ENCODE peak calls at places on chromosomes 2 and 18, in eight cellular contexts. K, O, R, D, V, G, A and Y are unnamed samples.

GRCh38 chr2:22995576-22995975 is 389.4 kb upstream of the KLHL29 start:
- DNase-seq in K (peak), O (no peak), R (no peak), D (no peak), V (no peak), G (no peak), A (no peak), Y (no peak)

GRCh38 chr2:240509667-240510512 is 47.9 kb downstream of the ANKMY1 start:
- DNase-seq in K (no peak), O (no peak), R (no peak), D (no peak), V (no peak), G (no peak), A (no peak), Y (no peak)

GRCh38 chr2:239603411-239604356 is 202.9 kb upstream of the HDAC4 start:
- DNase-seq in K (no peak), O (no peak), R (no peak), D (no peak), V (no peak), G (no peak), A (no peak), Y (no peak)

GRCh38 chr18:37299471-37300304 is 265.9 kb downstream of the CELF4 start:
- DNase-seq in K (peak), O (no peak), R (peak), D (peak), V (peak), G (no peak), A (peak), Y (no peak)

GRCh38 chr2:170818294-170819104 is 1.8 kb downstream of the GAD1 start:
- DNase-seq in K (no peak), O (no peak), R (no peak), D (no peak), V (no peak), G (no peak), A (no peak), Y (no peak)

GRCh38 chr2:147382322-147382948 is 462.4 kb upstream of the ACVR2A start:
- DNase-seq in K (no peak), O (no peak), R (no peak), D (no peak), V (no peak), G (no peak), A (no peak), Y (no peak)

GRCh38 chr2:217795706-217796465 is 206.9 kb downstream of the TNS1 start:
- DNase-seq in K (peak), O (no peak), R (no peak), D (no peak), V (no peak), G (no peak), A (no peak), Y (no peak)

GRCh38 chr2:238380785-238381184 is 45.9 kb upstream of the ASB1 start:
- DNase-seq in K (peak), O (no peak), R (no peak), D (peak), V (no peak), G (no peak), A (peak), Y (no peak)

GRCh38 chr2:15965564-15966019 is 25.2 kb downstream of the MYCN start:
- DNase-seq in K (no peak), O (no peak), R (no peak), D (no peak), V (no peak), G (no peak), A (peak), Y (no peak)

GRCh38 chr2:178194600-178195389 is 483 bp downstream of the OSBPL6 start:
- DNase-seq in K (peak), O (no peak), R (peak), D (peak), V (no peak), G (peak), A (peak), Y (no peak)

GRCh38 chr2:59529738-59530137 is 1023.7 kb downstream of the BCL11A start:
- DNase-seq in K (no peak), O (no peak), R (no peak), D (no peak), V (no peak), G (no peak), A (no peak), Y (no peak)

GRCh38 chr18:42306208-42306980 is 351.4 kb downstream of the PIK3C3 start:
- DNase-seq in K (peak), O (no peak), R (no peak), D (no peak), V (no peak), G (no peak), A (no peak), Y (no peak)

GRCh38 chr2:118185210-118186109 is 97.2 kb downstream of the INSIG2 start:
- DNase-seq in K (peak), O (peak), R (peak), D (peak), V (no peak), G (peak), A (peak), Y (no peak)

GRCh38 chr2:220664272-220665107 is 907.6 kb downstream of the EPHA4 start:
- DNase-seq in K (no peak), O (no peak), R (no peak), D (no peak), V (no peak), G (no peak), A (no peak), Y (no peak)

GRCh38 chr2:26653207-26654060 is 12.3 kb upstream of the CIB4 start:
- DNase-seq in K (no peak), O (no peak), R (no peak), D (no peak), V (no peak), G (no peak), A (no peak), Y (no peak)

GRCh38 chr2:3312576-3313345 is 64.9 kb downstream of the EIPR1 start:
- DNase-seq in K (no peak), O (no peak), R (no peak), D (no peak), V (no peak), G (no peak), A (no peak), Y (no peak)

GRCh38 chr2:165874445-165875039 is 79.0 kb downstream of the TTC21B start:
- DNase-seq in K (peak), O (no peak), R (no peak), D (peak), V (peak), G (no peak), A (peak), Y (no peak)

GRCh38 chr18:48293954-48294893 is 115.0 kb downstream of the ZBTB7C start:
- DNase-seq in K (peak), O (no peak), R (no peak), D (no peak), V (no peak), G (no peak), A (no peak), Y (no peak)

GRCh38 chr18:5582849-5583667 is 39.3 kb upstream of the EPB41L3 start:
- DNase-seq in K (peak), O (no peak), R (no peak), D (peak), V (peak), G (no peak), A (peak), Y (no peak)

GRCh38 chr18:23938046-23938756 is 76.4 kb upstream of the TTC39C start:
- DNase-seq in K (no peak), O (no peak), R (no peak), D (no peak), V (no peak), G (no peak), A (no peak), Y (no peak)

GRCh38 chr2:119823734-119824334 is 64.1 kb downstream of the PTPN4 start:
- DNase-seq in K (peak), O (no peak), R (peak), D (peak), V (no peak), G (no peak), A (peak), Y (no peak)

GRCh38 chr2:188114014-188114413 is 177.7 kb upstream of the GULP1 start:
- DNase-seq in K (peak), O (no peak), R (no peak), D (peak), V (no peak), G (no peak), A (peak), Y (no peak)

GRCh38 chr2:200761168-200761715 is 50.5 kb upstream of the BZW1 start:
- DNase-seq in K (no peak), O (no peak), R (no peak), D (peak), V (no peak), G (no peak), A (peak), Y (no peak)

GRCh38 chr2:182858671-182859070 is 7.8 kb downstream of the FRZB start:
- DNase-seq in K (no peak), O (no peak), R (no peak), D (no peak), V (no peak), G (no peak), A (no peak), Y (no peak)

GRCh38 chr18:12770469-12771219 is 67.8 kb downstream of the PSMG2 start:
- DNase-seq in K (no peak), O (no peak), R (no peak), D (no peak), V (no peak), G (no peak), A (no peak), Y (no peak)

GRCh38 chr2:112474844-112475486 is 7.0 kb upstream of the TTL start:
- DNase-seq in K (no peak), O (no peak), R (no peak), D (no peak), V (no peak), G (no peak), A (no peak), Y (no peak)

GRCh38 chr18:51340332-51340731 is 142.9 kb upstream of the MEX3C start:
- DNase-seq in K (no peak), O (no peak), R (no peak), D (no peak), V (no peak), G (no peak), A (no peak), Y (no peak)